ENCODE peak calls at places on chromosomes 1 and 21, in nine cellular contexts. One of them, this sample, is unnamed.

GRCh38 chr1:180288232-180288818 is 58.3 kb downstream of the LHX4 start:
- DNase-seq in T1000: no peak
- DNase-seq in HL-60: no peak
- DNase-seq in stimulated activated CD4-positive, alpha-beta T cell treated with anti-CD3 and anti-CD28 coated beads, Interleukin-12 subunit alpha, Interleukin-12 subunit beta, amount 100 ng/mL, for 4 hours: no peak
- DNase-seq in cardiac fibroblast: no peak
- DNase-seq in activated naive CD4-positive, alpha-beta T cell treated with anti-CD3 and anti-CD28 coated beads, Interleukin-2, amount 50 U/mL, for 16 hours: no peak
- DNase-seq in iPS-NIHi11: no peak
- DNase-seq in mucosa of gallbladder: no peak
- DNase-seq in G401: no peak
- DNase-seq in this sample: no peak

GRCh38 chr1:25757846-25758185 is 42.2 kb upstream of the SELENON start:
- DNase-seq in G401: no peak
- DNase-seq in mucosa of gallbladder: no peak
- DNase-seq in activated naive CD4-positive, alpha-beta T cell treated with anti-CD3 and anti-CD28 coated beads, Interleukin-2, amount 50 U/mL, for 16 hours: no peak
- DNase-seq in HL-60: no peak
- DNase-seq in stimulated activated CD4-positive, alpha-beta T cell treated with anti-CD3 and anti-CD28 coated beads, Interleukin-12 subunit alpha, Interleukin-12 subunit beta, amount 100 ng/mL, for 4 hours: no peak
- DNase-seq in iPS-NIHi11: no peak
- DNase-seq in cardiac fibroblast: no peak
- DNase-seq in T1000: no peak
- DNase-seq in this sample: no peak

GRCh38 chr21:28212056-28212455 is 780.6 kb downstream of the LTN1 start:
- DNase-seq in HL-60: no peak
- DNase-seq in mucosa of gallbladder: no peak
- DNase-seq in T1000: no peak
- DNase-seq in cardiac fibroblast: no peak
- DNase-seq in stimulated activated CD4-positive, alpha-beta T cell treated with anti-CD3 and anti-CD28 coated beads, Interleukin-12 subunit alpha, Interleukin-12 subunit beta, amount 100 ng/mL, for 4 hours: no peak
- DNase-seq in iPS-NIHi11: no peak
- DNase-seq in activated naive CD4-positive, alpha-beta T cell treated with anti-CD3 and anti-CD28 coated beads, Interleukin-2, amount 50 U/mL, for 16 hours: no peak
- DNase-seq in G401: no peak
- DNase-seq in this sample: no peak

GRCh38 chr1:247435026-247435770 is 19.2 kb downstream of the NLRP3 start:
- DNase-seq in iPS-NIHi11: no peak
- DNase-seq in HL-60: no peak
- DNase-seq in cardiac fibroblast: no peak
- DNase-seq in G401: no peak
- DNase-seq in T1000: no peak
- DNase-seq in mucosa of gallbladder: no peak
- DNase-seq in activated naive CD4-positive, alpha-beta T cell treated with anti-CD3 and anti-CD28 coated beads, Interleukin-2, amount 50 U/mL, for 16 hours: no peak
- DNase-seq in stimulated activated CD4-positive, alpha-beta T cell treated with anti-CD3 and anti-CD28 coated beads, Interleukin-12 subunit alpha, Interleukin-12 subunit beta, amount 100 ng/mL, for 4 hours: no peak
- DNase-seq in this sample: no peak

GRCh38 chr1:178033019-178033418 is 60.9 kb upstream of the RASAL2 start:
- DNase-seq in mucosa of gallbladder: no peak
- DNase-seq in T1000: no peak
- DNase-seq in activated naive CD4-positive, alpha-beta T cell treated with anti-CD3 and anti-CD28 coated beads, Interleukin-2, amount 50 U/mL, for 16 hours: no peak
- DNase-seq in cardiac fibroblast: no peak
- DNase-seq in stimulated activated CD4-positive, alpha-beta T cell treated with anti-CD3 and anti-CD28 coated beads, Interleukin-12 subunit alpha, Interleukin-12 subunit beta, amount 100 ng/mL, for 4 hours: no peak
- DNase-seq in iPS-NIHi11: no peak
- DNase-seq in HL-60: no peak
- DNase-seq in G401: no peak
- DNase-seq in this sample: no peak

GRCh38 chr1:48500541-48501440 is 28.8 kb upstream of the SPATA6 start:
- DNase-seq in activated naive CD4-positive, alpha-beta T cell treated with anti-CD3 and anti-CD28 coated beads, Interleukin-2, amount 50 U/mL, for 16 hours: no peak
- DNase-seq in HL-60: no peak
- DNase-seq in mucosa of gallbladder: no peak
- DNase-seq in T1000: no peak
- DNase-seq in G401: no peak
- DNase-seq in cardiac fibroblast: no peak
- DNase-seq in iPS-NIHi11: no peak
- DNase-seq in stimulated activated CD4-positive, alpha-beta T cell treated with anti-CD3 and anti-CD28 coated beads, Interleukin-12 subunit alpha, Interleukin-12 subunit beta, amount 100 ng/mL, for 4 hours: no peak
- DNase-seq in this sample: no peak

GRCh38 chr1:165570078-165570477 is 26.3 kb downstream of the LRRC52 start:
- DNase-seq in activated naive CD4-positive, alpha-beta T cell treated with anti-CD3 and anti-CD28 coated beads, Interleukin-2, amount 50 U/mL, for 16 hours: no peak
- DNase-seq in iPS-NIHi11: no peak
- DNase-seq in stimulated activated CD4-positive, alpha-beta T cell treated with anti-CD3 and anti-CD28 coated beads, Interleukin-12 subunit alpha, Interleukin-12 subunit beta, amount 100 ng/mL, for 4 hours: no peak
- DNase-seq in T1000: no peak
- DNase-seq in G401: no peak
- DNase-seq in HL-60: no peak
- DNase-seq in cardiac fibroblast: no peak
- DNase-seq in mucosa of gallbladder: no peak
- DNase-seq in this sample: no peak

GRCh38 chr1:97204468-97204867 is 482.9 kb downstream of the PTBP2 start:
- DNase-seq in G401: no peak
- DNase-seq in activated naive CD4-positive, alpha-beta T cell treated with anti-CD3 and anti-CD28 coated beads, Interleukin-2, amount 50 U/mL, for 16 hours: no peak
- DNase-seq in T1000: peak
- DNase-seq in mucosa of gallbladder: no peak
- DNase-seq in HL-60: no peak
- DNase-seq in cardiac fibroblast: peak
- DNase-seq in stimulated activated CD4-positive, alpha-beta T cell treated with anti-CD3 and anti-CD28 coated beads, Interleukin-12 subunit alpha, Interleukin-12 subunit beta, amount 100 ng/mL, for 4 hours: no peak
- DNase-seq in iPS-NIHi11: no peak
- DNase-seq in this sample: no peak

GRCh38 chr1:224534731-224535130 is 81.4 kb upstream of the CNIH3 start:
- DNase-seq in G401: no peak
- DNase-seq in HL-60: no peak
- DNase-seq in cardiac fibroblast: no peak
- DNase-seq in stimulated activated CD4-positive, alpha-beta T cell treated with anti-CD3 and anti-CD28 coated beads, Interleukin-12 subunit alpha, Interleukin-12 subunit beta, amount 100 ng/mL, for 4 hours: no peak
- DNase-seq in mucosa of gallbladder: no peak
- DNase-seq in T1000: no peak
- DNase-seq in activated naive CD4-positive, alpha-beta T cell treated with anti-CD3 and anti-CD28 coated beads, Interleukin-2, amount 50 U/mL, for 16 hours: no peak
- DNase-seq in iPS-NIHi11: no peak
- DNase-seq in this sample: no peak

GRCh38 chr1:224368409-224368808 is 11.7 kb downstream of the CNIH4 start:
- DNase-seq in iPS-NIHi11: no peak
- DNase-seq in HL-60: no peak
- DNase-seq in T1000: no peak
- DNase-seq in mucosa of gallbladder: no peak
- DNase-seq in stimulated activated CD4-positive, alpha-beta T cell treated with anti-CD3 and anti-CD28 coated beads, Interleukin-12 subunit alpha, Interleukin-12 subunit beta, amount 100 ng/mL, for 4 hours: no peak
- DNase-seq in G401: no peak
- DNase-seq in activated naive CD4-positive, alpha-beta T cell treated with anti-CD3 and anti-CD28 coated beads, Interleukin-2, amount 50 U/mL, for 16 hours: no peak
- DNase-seq in cardiac fibroblast: no peak
- DNase-seq in this sample: no peak

GRCh38 chr21:35201288-35201687 is 152.2 kb upstream of the RUNX1 start:
- DNase-seq in iPS-NIHi11: no peak
- DNase-seq in T1000: no peak
- DNase-seq in cardiac fibroblast: no peak
- DNase-seq in stimulated activated CD4-positive, alpha-beta T cell treated with anti-CD3 and anti-CD28 coated beads, Interleukin-12 subunit alpha, Interleukin-12 subunit beta, amount 100 ng/mL, for 4 hours: no peak
- DNase-seq in G401: no peak
- DNase-seq in mucosa of gallbladder: no peak
- DNase-seq in activated naive CD4-positive, alpha-beta T cell treated with anti-CD3 and anti-CD28 coated beads, Interleukin-2, amount 50 U/mL, for 16 hours: no peak
- DNase-seq in HL-60: peak
- DNase-seq in this sample: no peak

GRCh38 chr1:167912294-167912693 is 1.6 kb downstream of the ADCY10 start:
- DNase-seq in HL-60: no peak
- DNase-seq in mucosa of gallbladder: no peak
- DNase-seq in activated naive CD4-positive, alpha-beta T cell treated with anti-CD3 and anti-CD28 coated beads, Interleukin-2, amount 50 U/mL, for 16 hours: no peak
- DNase-seq in cardiac fibroblast: no peak
- DNase-seq in T1000: no peak
- DNase-seq in iPS-NIHi11: no peak
- DNase-seq in stimulated activated CD4-positive, alpha-beta T cell treated with anti-CD3 and anti-CD28 coated beads, Interleukin-12 subunit alpha, Interleukin-12 subunit beta, amount 100 ng/mL, for 4 hours: no peak
- DNase-seq in G401: no peak
- DNase-seq in this sample: no peak

GRCh38 chr1:158117854-158118691 is 62.6 kb upstream of the CD1D start:
- DNase-seq in cardiac fibroblast: peak
- DNase-seq in stimulated activated CD4-positive, alpha-beta T cell treated with anti-CD3 and anti-CD28 coated beads, Interleukin-12 subunit alpha, Interleukin-12 subunit beta, amount 100 ng/mL, for 4 hours: peak
- DNase-seq in mucosa of gallbladder: peak
- DNase-seq in T1000: peak
- DNase-seq in activated naive CD4-positive, alpha-beta T cell treated with anti-CD3 and anti-CD28 coated beads, Interleukin-2, amount 50 U/mL, for 16 hours: peak
- DNase-seq in HL-60: peak
- DNase-seq in G401: peak
- DNase-seq in iPS-NIHi11: peak
- DNase-seq in this sample: peak

GRCh38 chr1:155174334-155175280 is 958 bp downstream of the TRIM46 start:
- DNase-seq in HL-60: no peak
- DNase-seq in stimulated activated CD4-positive, alpha-beta T cell treated with anti-CD3 and anti-CD28 coated beads, Interleukin-12 subunit alpha, Interleukin-12 subunit beta, amount 100 ng/mL, for 4 hours: peak
- DNase-seq in G401: peak
- DNase-seq in T1000: no peak
- DNase-seq in cardiac fibroblast: peak
- DNase-seq in activated naive CD4-positive, alpha-beta T cell treated with anti-CD3 and anti-CD28 coated beads, Interleukin-2, amount 50 U/mL, for 16 hours: peak
- DNase-seq in mucosa of gallbladder: no peak
- DNase-seq in iPS-NIHi11: peak
- DNase-seq in this sample: no peak

GRCh38 chr1:184792450-184792969 is 37.9 kb upstream of the EDEM3 start:
- DNase-seq in mucosa of gallbladder: peak
- DNase-seq in T1000: peak
- DNase-seq in HL-60: peak
- DNase-seq in iPS-NIHi11: no peak
- DNase-seq in G401: peak
- DNase-seq in activated naive CD4-positive, alpha-beta T cell treated with anti-CD3 and anti-CD28 coated beads, Interleukin-2, amount 50 U/mL, for 16 hours: no peak
- DNase-seq in cardiac fibroblast: peak
- DNase-seq in stimulated activated CD4-positive, alpha-beta T cell treated with anti-CD3 and anti-CD28 coated beads, Interleukin-12 subunit alpha, Interleukin-12 subunit beta, amount 100 ng/mL, for 4 hours: no peak
- DNase-seq in this sample: peak

GRCh38 chr1:94385354-94385947 is 32.7 kb upstream of the ABCD3 start:
- DNase-seq in mucosa of gallbladder: no peak
- DNase-seq in G401: no peak
- DNase-seq in HL-60: no peak
- DNase-seq in stimulated activated CD4-positive, alpha-beta T cell treated with anti-CD3 and anti-CD28 coated beads, Interleukin-12 subunit alpha, Interleukin-12 subunit beta, amount 100 ng/mL, for 4 hours: no peak
- DNase-seq in activated naive CD4-positive, alpha-beta T cell treated with anti-CD3 and anti-CD28 coated beads, Interleukin-2, amount 50 U/mL, for 16 hours: no peak
- DNase-seq in cardiac fibroblast: no peak
- DNase-seq in T1000: no peak
- DNase-seq in iPS-NIHi11: no peak
- DNase-seq in this sample: no peak

GRCh38 chr1:159040206-159040605 is 30.5 kb downstream of the IFI16 start:
- DNase-seq in HL-60: no peak
- DNase-seq in mucosa of gallbladder: no peak
- DNase-seq in iPS-NIHi11: no peak
- DNase-seq in T1000: no peak
- DNase-seq in activated naive CD4-positive, alpha-beta T cell treated with anti-CD3 and anti-CD28 coated beads, Interleukin-2, amount 50 U/mL, for 16 hours: no peak
- DNase-seq in stimulated activated CD4-positive, alpha-beta T cell treated with anti-CD3 and anti-CD28 coated beads, Interleukin-12 subunit alpha, Interleukin-12 subunit beta, amount 100 ng/mL, for 4 hours: no peak
- DNase-seq in cardiac fibroblast: peak
- DNase-seq in G401: no peak
- DNase-seq in this sample: no peak

GRCh38 chr1:221845650-221846371 is 103.9 kb upstream of the DUSP10 start:
- DNase-seq in stimulated activated CD4-positive, alpha-beta T cell treated with anti-CD3 and anti-CD28 coated beads, Interleukin-12 subunit alpha, Interleukin-12 subunit beta, amount 100 ng/mL, for 4 hours: no peak
- DNase-seq in HL-60: no peak
- DNase-seq in activated naive CD4-positive, alpha-beta T cell treated with anti-CD3 and anti-CD28 coated beads, Interleukin-2, amount 50 U/mL, for 16 hours: no peak
- DNase-seq in T1000: peak
- DNase-seq in G401: peak
- DNase-seq in mucosa of gallbladder: peak
- DNase-seq in iPS-NIHi11: no peak
- DNase-seq in cardiac fibroblast: peak
- DNase-seq in this sample: peak

GRCh38 chr1:166165661-166166399 is 971 bp downstream of the FAM78B start:
- DNase-seq in stimulated activated CD4-positive, alpha-beta T cell treated with anti-CD3 and anti-CD28 coated beads, Interleukin-12 subunit alpha, Interleukin-12 subunit beta, amount 100 ng/mL, for 4 hours: peak
- DNase-seq in mucosa of gallbladder: no peak
- DNase-seq in HL-60: no peak
- DNase-seq in activated naive CD4-positive, alpha-beta T cell treated with anti-CD3 and anti-CD28 coated beads, Interleukin-2, amount 50 U/mL, for 16 hours: no peak
- DNase-seq in T1000: no peak
- DNase-seq in G401: peak
- DNase-seq in cardiac fibroblast: no peak
- DNase-seq in iPS-NIHi11: peak
- DNase-seq in this sample: peak

GRCh38 chr1:231241751-231242150 is 739 bp downstream of the GNPAT start:
- DNase-seq in activated naive CD4-positive, alpha-beta T cell treated with anti-CD3 and anti-CD28 coated beads, Interleukin-2, amount 50 U/mL, for 16 hours: no peak
- DNase-seq in iPS-NIHi11: peak
- DNase-seq in G401: peak
- DNase-seq in T1000: no peak
- DNase-seq in stimulated activated CD4-positive, alpha-beta T cell treated with anti-CD3 and anti-CD28 coated beads, Interleukin-12 subunit alpha, Interleukin-12 subunit beta, amount 100 ng/mL, for 4 hours: no peak
- DNase-seq in cardiac fibroblast: peak
- DNase-seq in mucosa of gallbladder: no peak
- DNase-seq in HL-60: peak
- DNase-seq in this sample: peak

GRCh38 chr1:191624044-191624443 is 534.2 kb upstream of the RGS18 start:
- DNase-seq in G401: no peak
- DNase-seq in stimulated activated CD4-positive, alpha-beta T cell treated with anti-CD3 and anti-CD28 coated beads, Interleukin-12 subunit alpha, Interleukin-12 subunit beta, amount 100 ng/mL, for 4 hours: no peak
- DNase-seq in mucosa of gallbladder: no peak
- DNase-seq in cardiac fibroblast: no peak
- DNase-seq in HL-60: no peak
- DNase-seq in iPS-NIHi11: no peak
- DNase-seq in activated naive CD4-positive, alpha-beta T cell treated with anti-CD3 and anti-CD28 coated beads, Interleukin-2, amount 50 U/mL, for 16 hours: no peak
- DNase-seq in T1000: no peak
- DNase-seq in this sample: no peak

GRCh38 chr1:27807385-27807784 is 23.2 kb upstream of the PPP1R8 start:
- DNase-seq in G401: no peak
- DNase-seq in iPS-NIHi11: no peak
- DNase-seq in T1000: no peak
- DNase-seq in HL-60: no peak
- DNase-seq in mucosa of gallbladder: no peak
- DNase-seq in stimulated activated CD4-positive, alpha-beta T cell treated with anti-CD3 and anti-CD28 coated beads, Interleukin-12 subunit alpha, Interleukin-12 subunit beta, amount 100 ng/mL, for 4 hours: no peak
- DNase-seq in cardiac fibroblast: peak
- DNase-seq in activated naive CD4-positive, alpha-beta T cell treated with anti-CD3 and anti-CD28 coated beads, Interleukin-2, amount 50 U/mL, for 16 hours: no peak
- DNase-seq in this sample: no peak

GRCh38 chr1:232474821-232475220 is 155.1 kb downstream of the SIPA1L2 start:
- DNase-seq in stimulated activated CD4-positive, alpha-beta T cell treated with anti-CD3 and anti-CD28 coated beads, Interleukin-12 subunit alpha, Interleukin-12 subunit beta, amount 100 ng/mL, for 4 hours: no peak
- DNase-seq in G401: no peak
- DNase-seq in iPS-NIHi11: no peak
- DNase-seq in cardiac fibroblast: no peak
- DNase-seq in mucosa of gallbladder: no peak
- DNase-seq in T1000: no peak
- DNase-seq in activated naive CD4-positive, alpha-beta T cell treated with anti-CD3 and anti-CD28 coated beads, Interleukin-2, amount 50 U/mL, for 16 hours: no peak
- DNase-seq in HL-60: no peak
- DNase-seq in this sample: no peak

GRCh38 chr1:224615861-224616760 is at the start of gene CNIH3:
- DNase-seq in stimulated activated CD4-positive, alpha-beta T cell treated with anti-CD3 and anti-CD28 coated beads, Interleukin-12 subunit alpha, Interleukin-12 subunit beta, amount 100 ng/mL, for 4 hours: no peak
- DNase-seq in HL-60: peak
- DNase-seq in mucosa of gallbladder: no peak
- DNase-seq in activated naive CD4-positive, alpha-beta T cell treated with anti-CD3 and anti-CD28 coated beads, Interleukin-2, amount 50 U/mL, for 16 hours: peak
- DNase-seq in cardiac fibroblast: peak
- DNase-seq in T1000: peak
- DNase-seq in G401: no peak
- DNase-seq in iPS-NIHi11: peak
- DNase-seq in this sample: peak

GRCh38 chr1:244041475-244042100 is 9.5 kb upstream of the ZBTB18 start:
- DNase-seq in T1000: no peak
- DNase-seq in HL-60: no peak
- DNase-seq in G401: no peak
- DNase-seq in cardiac fibroblast: no peak
- DNase-seq in stimulated activated CD4-positive, alpha-beta T cell treated with anti-CD3 and anti-CD28 coated beads, Interleukin-12 subunit alpha, Interleukin-12 subunit beta, amount 100 ng/mL, for 4 hours: no peak
- DNase-seq in mucosa of gallbladder: no peak
- DNase-seq in activated naive CD4-positive, alpha-beta T cell treated with anti-CD3 and anti-CD28 coated beads, Interleukin-2, amount 50 U/mL, for 16 hours: no peak
- DNase-seq in iPS-NIHi11: no peak
- DNase-seq in this sample: no peak

GRCh38 chr1:6116137-6116536 is 64.0 kb downstream of the CHD5 start:
- DNase-seq in mucosa of gallbladder: no peak
- DNase-seq in T1000: no peak
- DNase-seq in G401: no peak
- DNase-seq in cardiac fibroblast: no peak
- DNase-seq in activated naive CD4-positive, alpha-beta T cell treated with anti-CD3 and anti-CD28 coated beads, Interleukin-2, amount 50 U/mL, for 16 hours: no peak
- DNase-seq in HL-60: no peak
- DNase-seq in iPS-NIHi11: no peak
- DNase-seq in stimulated activated CD4-positive, alpha-beta T cell treated with anti-CD3 and anti-CD28 coated beads, Interleukin-12 subunit alpha, Interleukin-12 subunit beta, amount 100 ng/mL, for 4 hours: no peak
- DNase-seq in this sample: no peak

GRCh38 chr1:41381691-41382530 is 20.7 kb downstream of the FOXO6 start:
- DNase-seq in cardiac fibroblast: peak
- DNase-seq in mucosa of gallbladder: peak
- DNase-seq in stimulated activated CD4-positive, alpha-beta T cell treated with anti-CD3 and anti-CD28 coated beads, Interleukin-12 subunit alpha, Interleukin-12 subunit beta, amount 100 ng/mL, for 4 hours: no peak
- DNase-seq in T1000: peak
- DNase-seq in HL-60: no peak
- DNase-seq in G401: no peak
- DNase-seq in iPS-NIHi11: peak
- DNase-seq in activated naive CD4-positive, alpha-beta T cell treated with anti-CD3 and anti-CD28 coated beads, Interleukin-2, amount 50 U/mL, for 16 hours: peak
- DNase-seq in this sample: no peak

GRCh38 chr21:45033791-45034555 is 40.4 kb upstream of the ADARB1 start:
- DNase-seq in mucosa of gallbladder: no peak
- DNase-seq in stimulated activated CD4-positive, alpha-beta T cell treated with anti-CD3 and anti-CD28 coated beads, Interleukin-12 subunit alpha, Interleukin-12 subunit beta, amount 100 ng/mL, for 4 hours: no peak
- DNase-seq in cardiac fibroblast: peak
- DNase-seq in HL-60: no peak
- DNase-seq in iPS-NIHi11: no peak
- DNase-seq in T1000: no peak
- DNase-seq in G401: no peak
- DNase-seq in activated naive CD4-positive, alpha-beta T cell treated with anti-CD3 and anti-CD28 coated beads, Interleukin-2, amount 50 U/mL, for 16 hours: no peak
- DNase-seq in this sample: no peak

GRCh38 chr1:32761253-32761877 is 55.8 kb downstream of the YARS1 start:
- DNase-seq in G401: no peak
- DNase-seq in stimulated activated CD4-positive, alpha-beta T cell treated with anti-CD3 and anti-CD28 coated beads, Interleukin-12 subunit alpha, Interleukin-12 subunit beta, amount 100 ng/mL, for 4 hours: no peak
- DNase-seq in mucosa of gallbladder: peak
- DNase-seq in T1000: peak
- DNase-seq in cardiac fibroblast: peak
- DNase-seq in iPS-NIHi11: no peak
- DNase-seq in activated naive CD4-positive, alpha-beta T cell treated with anti-CD3 and anti-CD28 coated beads, Interleukin-2, amount 50 U/mL, for 16 hours: peak
- DNase-seq in HL-60: no peak
- DNase-seq in this sample: peak

GRCh38 chr1:65420590-65421340 is at the start of the genes LEPR and LEPROT:
- DNase-seq in mucosa of gallbladder: no peak
- DNase-seq in HL-60: no peak
- DNase-seq in activated naive CD4-positive, alpha-beta T cell treated with anti-CD3 and anti-CD28 coated beads, Interleukin-2, amount 50 U/mL, for 16 hours: no peak
- DNase-seq in cardiac fibroblast: no peak
- DNase-seq in G401: peak
- DNase-seq in iPS-NIHi11: no peak
- DNase-seq in stimulated activated CD4-positive, alpha-beta T cell treated with anti-CD3 and anti-CD28 coated beads, Interleukin-12 subunit alpha, Interleukin-12 subunit beta, amount 100 ng/mL, for 4 hours: no peak
- DNase-seq in T1000: no peak
- DNase-seq in this sample: no peak